ENCODE peak calls at places on chromosomes 4 and X, in seven cellular contexts. R is posterior cingulate gyrus; O is stimulated activated CD4-positive, alpha-beta T cell treated with anti-CD3 and anti-CD28 coated beads, Interleukin-1b, Interleukin-23, amount 100 ng/mL, for 4 hours; S is hypothalamus; I is nucleus accumbens; L is GM23248; H is HT1080. U is an unnamed sample.

GRCh38 chr4:152255437-152255836 is 280.5 kb downstream of the FBXW7 start:
- DNase-seq in R (no peak), O (peak), S (no peak), I (no peak), L (peak), H (peak), U (peak)

GRCh38 chr4:73277201-73277600 is 18.6 kb upstream of the ANKRD17 start:
- DNase-seq in R (no peak), O (no peak), S (no peak), I (no peak), L (no peak), H (no peak), U (no peak)

GRCh38 chrX:48854898-48855297 is 19.5 kb upstream of the PCSK1N start:
- DNase-seq in R (no peak), O (no peak), S (no peak), I (no peak), L (no peak), H (peak), U (no peak)

GRCh38 chrX:109281478-109282275 is 200.2 kb downstream of the GUCY2F start:
- DNase-seq in R (no peak), O (no peak), S (no peak), I (no peak), L (no peak), H (no peak), U (no peak)

GRCh38 chr4:32207456-32207855 is 1487.3 kb downstream of the PCDH7 start:
- DNase-seq in R (no peak), O (no peak), S (no peak), I (no peak), L (no peak), H (no peak), U (no peak)

GRCh38 chr4:151908734-151909497 is 148.1 kb upstream of the GATB start:
- DNase-seq in R (no peak), O (no peak), S (no peak), I (no peak), L (no peak), H (no peak), U (no peak)

GRCh38 chrX:45824471-45824870 is 623.8 kb upstream of the DIPK2B start:
- DNase-seq in R (no peak), O (peak), S (no peak), I (no peak), L (peak), H (peak), U (peak)

GRCh38 chrX:318739-319578 is at the start of gene GTPBP6:
- DNase-seq in R (peak), O (peak), S (no peak), I (no peak), L (peak), H (peak), U (peak)

GRCh38 chr4:41509411-41510008 is 28.4 kb upstream of the LIMCH1 start:
- DNase-seq in R (no peak), O (no peak), S (no peak), I (no peak), L (no peak), H (no peak), U (no peak)

GRCh38 chr4:2818351-2818939 is 25.2 kb upstream of the ADD1 start:
- DNase-seq in R (no peak), O (no peak), S (no peak), I (no peak), L (peak), H (no peak), U (no peak)

GRCh38 chr4:73450398-73451004 is 14.5 kb downstream of the AFP start:
- DNase-seq in R (no peak), O (no peak), S (no peak), I (no peak), L (peak), H (peak), U (no peak)

GRCh38 chrX:102835504-102836146 is 101.4 kb upstream of the RAB40AL start:
- DNase-seq in R (no peak), O (no peak), S (no peak), I (no peak), L (peak), H (peak), U (no peak)

GRCh38 chr4:187618701-187619278 is 376.8 kb upstream of the ZFP42 start:
- DNase-seq in R (no peak), O (no peak), S (no peak), I (no peak), L (peak), H (peak), U (no peak)

GRCh38 chr4:145935253-145936141 is 3.1 kb downstream of the ZNF827 start:
- DNase-seq in R (no peak), O (no peak), S (peak), I (peak), L (peak), H (peak), U (no peak)

GRCh38 chr4:137502730-137503129 is 29.6 kb downstream of the PCDH18 start:
- DNase-seq in R (no peak), O (no peak), S (no peak), I (no peak), L (no peak), H (no peak), U (no peak)